ENCODE peak calls at places on chromosomes 12 and 14, in five cellular contexts. R, O, G, D and U are unnamed samples.
A peak's percentile ranks its signal among the peaks of the same experiment; 100 is the strongest.

GRCh38 chr12:110010853-110011835 is 11.9 kb downstream of the ANKRD13A start:
- DNase-seq in G (no peak), D (no peak), O (no peak), R (no peak), U (no peak)

GRCh38 chr12:88638956-88639355 is 58.7 kb upstream of the KITLG start:
- DNase-seq in G (no peak), R (no peak), D (no peak), O (no peak), U (no peak)

GRCh38 chr12:39573971-39574370 is 45.6 kb downstream of the ABCD2 start:
- DNase-seq in R (no peak), O (no peak), D (no peak), G (no peak), U (no peak)

GRCh38 chr14:35534884-35535793 is 1.2 kb downstream of the INSM2 start:
- DNase-seq in D (peak; percentile 22), G (no peak), O (peak; percentile 63), R (peak; percentile 30), U (peak; percentile 95)

GRCh38 chr14:57418999-57419398 is 28.6 kb downstream of the NAA30 start:
- DNase-seq in G (no peak), D (no peak), O (no peak), R (no peak), U (peak; percentile 18)

GRCh38 chr12:76611533-76611932 is 52.0 kb upstream of the OSBPL8 start:
- DNase-seq in D (no peak), G (no peak), O (no peak), R (no peak), U (peak; percentile 73)

GRCh38 chr12:49702009-49702408 is 5.2 kb downstream of the FMNL3 start:
- DNase-seq in R (no peak), D (no peak), O (no peak), G (no peak), U (no peak)

GRCh38 chr14:72554401-72554800 is 339.5 kb downstream of the DPF3 start:
- DNase-seq in D (no peak), G (no peak), R (no peak), O (no peak), U (peak; percentile 15)

GRCh38 chr14:65186951-65187350 is 84.6 kb upstream of the MAX start:
- DNase-seq in G (no peak), D (no peak), O (no peak), R (peak; percentile 40), U (no peak)
- H3K4me3 ChIP-seq in G (no peak overlapping the region), D (no peak overlapping the region), O (no peak overlapping the region), R (no peak overlapping the region), U (no peak overlapping the region)

GRCh38 chr14:45251912-45252311 is 1.1 kb downstream of the MIS18BP1 start:
- DNase-seq in O (no peak), G (no peak), D (no peak), R (no peak), U (peak; percentile 32)
- H3K4me3 ChIP-seq in O (peak overlapping the region; percentile 74), G (peak overlapping the region; percentile 95), D (peak overlapping the region; percentile 66), R (peak overlapping the region; percentile 97), U (peak overlapping the region; percentile 88)

DNA sequence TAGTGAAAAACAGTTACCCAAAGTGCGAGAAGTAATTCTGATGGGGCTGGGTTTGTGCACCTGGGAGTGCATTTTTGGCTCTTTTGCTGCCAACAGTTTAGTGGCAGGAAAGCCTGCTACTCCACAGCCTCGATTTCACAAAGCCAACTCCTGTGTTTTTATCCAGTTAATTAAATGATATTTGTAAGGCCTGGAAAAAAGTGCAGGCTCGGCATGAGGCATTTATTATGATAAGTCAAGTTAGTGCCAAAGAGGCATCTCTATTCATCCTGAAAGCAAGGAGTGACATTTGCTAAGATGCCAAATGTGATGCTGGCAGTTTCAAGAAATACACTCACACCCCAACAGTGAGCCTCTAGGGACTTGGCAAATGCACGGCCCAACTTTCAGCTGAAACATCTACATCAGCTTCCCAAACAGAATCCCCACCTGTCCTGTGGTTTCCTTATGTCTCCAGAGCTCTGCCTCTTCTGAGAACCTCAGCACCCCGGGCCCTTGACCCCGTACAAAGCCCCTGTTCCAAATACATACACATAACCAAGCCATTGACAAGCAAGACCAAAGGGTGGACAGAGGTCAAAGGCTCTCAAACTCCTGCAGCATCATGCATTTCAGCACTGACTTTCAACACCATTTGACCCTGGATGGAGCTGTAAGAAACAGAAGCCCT is 955.1 kb upstream of the TMEM132C start:
- DNase-seq in O (no peak), D (no peak), R (no peak), G (no peak), U (no peak)
- H3K4me3 ChIP-seq in O (no peak overlapping the region), D (no peak overlapping the region), R (no peak overlapping the region), G (no peak overlapping the region), U (no peak overlapping the region)

GRCh38 chr12:52690351-52691075 is 10.3 kb upstream of the KRT1 start:
- DNase-seq in R (no peak), D (no peak), O (no peak), G (no peak), U (no peak)

GRCh38 chr12:52689936-52690335 is 9.7 kb upstream of the KRT1 start:
- DNase-seq in R (no peak), D (no peak), O (no peak), G (no peak), U (no peak)

GRCh38 chr12:52692253-52692652 is 11.1 kb downstream of the KRT77 start:
- DNase-seq in O (no peak), D (no peak), R (no peak), G (no peak), U (no peak)

GRCh38 chr12:52691765-52692150 is 11.6 kb upstream of the KRT1 start:
- DNase-seq in R (no peak), O (no peak), G (no peak), D (no peak), U (no peak)

GRCh38 chr12:52691076-52691764 is 11.0 kb upstream of the KRT1 start:
- DNase-seq in G (no peak), O (no peak), D (peak; percentile 57), R (no peak), U (no peak)
- H3K4me3 ChIP-seq in G (peak overlapping the region; percentile 61), O (peak overlapping the region; percentile 41), D (peak overlapping the region; percentile 44), R (no peak overlapping the region), U (no peak overlapping the region)

DNA sequence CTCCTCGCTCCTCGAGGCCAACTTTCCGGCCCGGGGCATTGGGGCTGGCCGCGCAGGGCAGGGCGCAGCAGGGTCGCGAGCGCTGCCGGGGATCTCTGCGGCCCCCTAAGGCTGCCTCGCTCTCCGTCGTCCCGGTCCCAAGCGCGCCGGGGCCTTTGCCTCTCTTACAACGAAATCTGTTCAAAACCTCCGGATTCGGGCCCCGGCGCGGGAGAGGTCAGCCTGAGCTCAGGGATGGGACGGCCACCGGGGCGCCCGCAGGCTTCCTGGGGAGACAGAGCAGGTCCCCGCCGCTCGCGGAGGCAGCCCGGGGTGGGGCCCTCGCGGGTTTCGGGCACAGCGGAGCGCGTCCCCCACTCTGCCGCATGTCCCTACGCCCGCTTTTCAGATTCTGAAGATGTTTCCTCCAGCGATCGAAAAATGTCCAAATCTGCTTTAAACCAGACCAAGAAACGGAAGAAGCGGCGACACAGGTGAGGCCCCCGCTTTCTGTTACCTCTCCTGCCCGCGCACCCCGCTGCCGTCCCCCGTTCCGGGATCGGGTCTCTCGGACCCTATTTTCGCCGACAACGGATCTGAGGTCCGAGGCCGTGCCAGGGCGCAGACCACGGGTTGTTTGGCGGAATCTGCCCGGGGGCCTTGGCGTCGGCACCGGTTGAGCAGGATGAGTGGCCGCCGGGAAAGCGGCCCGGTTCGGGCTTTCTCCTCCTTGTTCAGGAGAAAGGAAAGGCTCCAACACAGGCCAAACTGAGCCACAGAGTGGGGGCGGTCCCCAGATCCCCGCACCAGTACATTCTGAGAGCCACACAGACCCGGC is 1.8 kb downstream of the VSX2 start:
- DNase-seq in R (no peak), O (no peak), G (no peak), D (no peak), U (peak; percentile 87)
- H3K4me3 ChIP-seq in R (peak overlapping the region; percentile 36), O (peak overlapping the region; percentile 37), G (peak overlapping the region; percentile 69), D (peak overlapping the region; percentile 37), U (no peak overlapping the region)

DNA sequence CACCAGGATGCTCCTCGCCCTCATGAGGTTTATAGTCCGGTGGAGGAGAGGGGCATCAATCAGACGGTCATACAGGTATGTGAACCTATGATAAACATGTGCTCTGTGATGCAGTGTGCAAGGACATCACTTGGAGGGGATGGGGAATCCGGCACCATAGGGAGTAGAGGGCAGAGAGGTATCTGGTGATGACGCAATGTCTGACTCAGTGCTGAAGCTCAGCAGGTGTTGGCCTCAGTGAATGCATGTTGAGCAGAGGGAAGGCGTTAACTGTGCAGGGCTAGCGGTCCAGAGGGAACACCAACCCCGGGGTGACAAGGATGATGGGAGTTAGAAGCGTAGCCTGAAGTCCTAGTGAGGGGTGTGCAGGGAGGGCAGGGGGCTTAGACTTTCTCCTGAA is 200.9 kb downstream of the TMEM132C start:
- DNase-seq in O (no peak), D (no peak), R (no peak), G (no peak), U (no peak)
- H3K4me3 ChIP-seq in O (no peak overlapping the region), D (no peak overlapping the region), R (no peak overlapping the region), G (no peak overlapping the region), U (no peak overlapping the region)

GRCh38 chr12:131042848-131043245 is 89.1 kb downstream of the ADGRD1 start:
- DNase-seq in G (no peak), R (no peak), D (no peak), O (no peak), U (peak; percentile 2)

GRCh38 chr12:131044136-131044535 is 90.4 kb downstream of the ADGRD1 start:
- DNase-seq in R (no peak), D (no peak), G (no peak), O (no peak), U (peak; percentile 76)

GRCh38 chr12:131043401-131043871 is 89.7 kb downstream of the ADGRD1 start:
- DNase-seq in G (no peak), R (no peak), D (no peak), O (no peak), U (no peak)

GRCh38 chr12:131045705-131046460 is 92.2 kb downstream of the ADGRD1 start:
- DNase-seq in O (no peak), G (no peak), R (no peak), D (no peak), U (peak; percentile 35)

DNA sequence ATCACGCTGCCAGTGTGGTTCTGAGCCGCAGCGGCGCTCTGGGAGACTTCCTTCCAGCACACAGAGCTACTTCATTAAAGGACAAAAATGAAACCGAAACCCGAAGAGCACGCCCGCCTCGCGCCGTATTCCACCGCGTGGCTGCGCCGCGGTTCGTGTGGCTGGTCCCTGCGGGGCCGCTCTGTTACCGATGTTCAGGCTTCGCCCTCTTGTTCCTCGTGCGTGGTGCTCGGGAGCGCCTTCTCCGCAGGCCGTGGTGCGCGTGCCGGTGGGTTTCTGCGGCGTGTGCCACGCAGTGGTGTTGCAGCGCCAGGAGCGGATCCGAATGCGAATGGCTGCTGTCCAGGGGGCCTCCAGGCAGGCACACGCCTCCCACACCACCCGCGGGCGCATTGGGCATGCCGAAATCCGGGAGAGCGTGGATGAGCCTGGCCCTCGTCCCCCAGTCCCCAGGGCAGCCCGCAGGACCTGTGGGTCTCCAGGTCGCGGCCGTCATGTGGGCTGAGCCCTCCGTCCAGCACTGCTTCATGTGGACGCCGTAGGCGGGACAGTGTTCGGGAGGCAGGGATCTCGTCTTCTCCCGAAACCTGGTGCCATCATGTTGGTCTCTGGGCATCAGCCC is 91.2 kb downstream of the ADGRD1 start:
- DNase-seq in R (no peak), O (no peak), G (no peak), D (no peak), U (peak; percentile 54)
- H3K4me3 ChIP-seq in R (no peak overlapping the region), O (no peak overlapping the region), G (no peak overlapping the region), D (no peak overlapping the region), U (no peak overlapping the region)

GRCh38 chr12:121532503-121533390 is 48.1 kb downstream of the KDM2B start:
- DNase-seq in G (no peak), O (no peak), R (no peak), D (no peak), U (peak; percentile 77)
- H3K4me3 ChIP-seq in G (no peak overlapping the region), O (no peak overlapping the region), R (no peak overlapping the region), D (no peak overlapping the region), U (no peak overlapping the region)

GRCh38 chr14:102375126-102375525 is 12.4 kb downstream of the TECPR2 start:
- DNase-seq in D (no peak), O (no peak), G (no peak), R (no peak), U (no peak)
- H3K4me3 ChIP-seq in D (no peak overlapping the region), O (no peak overlapping the region), G (no peak overlapping the region), R (no peak overlapping the region), U (no peak overlapping the region)